ENCODE peak calls at places on chromosomes 6 and 20, in ten cellular contexts. S is GM13977; H is cardiac muscle cell; D is fibroblast of villous mesenchyme; B is CD8-positive, alpha-beta T cell; Z is esophagus muscularis mucosa; I is endothelial cell of umbilical vein; R is IMR-90; J is AG04450; O is colonic mucosa. N is an unnamed sample.

GRCh38 chr6:40164345-40164755 is 230.1 kb upstream of the MOCS1 start:
- DNase-seq in S (no peak), H (no peak), D (no peak), B (no peak), Z (no peak), I (no peak), R (no peak), J (no peak), O (no peak), N (no peak)

GRCh38 chr20:24761220-24762065 is 187.6 kb upstream of the CST7 start:
- DNase-seq in S (no peak), H (no peak), D (no peak), B (no peak), Z (no peak), I (no peak), R (no peak), J (no peak), O (no peak), N (peak)

GRCh38 chr6:146547889-146548288 is 4.3 kb downstream of the RAB32 start:
- DNase-seq in S (no peak), H (no peak), D (no peak), B (no peak), Z (no peak), I (no peak), R (no peak), J (no peak), O (no peak), N (no peak)

GRCh38 chr6:6557871-6558270 is 30.6 kb upstream of the LY86 start:
- DNase-seq in S (no peak), H (peak), D (no peak), B (no peak), Z (no peak), I (no peak), R (no peak), J (no peak), O (no peak), N (peak)

GRCh38 chr6:32666420-32667300 is at the start of gene HLA-DQB1:
- DNase-seq in S (peak), H (peak), D (peak), B (peak), Z (no peak), I (peak), R (no peak), J (no peak), O (peak), N (peak)

GRCh38 chr6:144566868-144567615 is 281.9 kb downstream of the UTRN start:
- DNase-seq in S (no peak), H (peak), D (no peak), B (no peak), Z (no peak), I (no peak), R (no peak), J (no peak), O (no peak), N (peak)

GRCh38 chr20:41900292-41900691 is 282.1 kb upstream of the CHD6 start:
- DNase-seq in S (no peak), H (no peak), D (no peak), B (no peak), Z (peak), I (no peak), R (no peak), J (no peak), O (no peak), N (no peak)

GRCh38 chr6:42243046-42243445 is 25.4 kb upstream of the MRPS10 start:
- DNase-seq in S (no peak), H (no peak), D (no peak), B (no peak), Z (no peak), I (peak), R (no peak), J (no peak), O (no peak), N (no peak)

GRCh38 chr6:51025082-51025777 is 206.6 kb downstream of the TFAP2B start:
- DNase-seq in S (no peak), H (no peak), D (no peak), B (no peak), Z (no peak), I (no peak), R (peak), J (no peak), O (no peak), N (peak)

DNA sequence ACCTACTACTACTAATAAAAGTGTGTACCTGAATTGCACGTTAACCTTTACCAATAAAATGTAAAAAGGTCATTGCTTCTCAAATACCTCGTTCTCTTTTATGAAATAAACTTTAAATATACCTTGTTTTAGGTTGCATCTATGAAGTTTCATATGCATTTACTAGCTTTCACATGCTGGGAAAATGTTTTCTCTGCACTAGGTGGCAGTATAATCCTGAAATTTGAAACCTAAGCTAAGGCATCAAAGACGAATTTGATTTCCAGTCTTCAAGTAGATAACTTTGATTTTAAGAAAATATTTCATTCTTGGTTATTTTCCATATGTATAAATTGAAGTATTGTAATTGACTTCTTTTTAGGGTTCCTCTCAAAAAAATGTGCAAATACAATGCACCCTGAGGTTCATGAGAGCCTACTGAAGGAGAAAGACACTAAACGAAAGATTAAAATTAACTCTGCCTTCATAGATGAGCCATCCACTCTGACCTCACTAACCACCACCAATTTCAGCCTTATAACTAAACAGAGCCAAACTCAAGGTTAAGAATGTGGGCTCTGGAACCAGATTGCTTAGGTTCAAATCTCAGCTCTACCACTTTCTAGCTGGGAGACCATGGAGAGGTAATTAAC is 7.3 kb upstream of the COL9A1 start:
- DNase-seq in S (no peak), H (peak), D (peak), B (no peak), Z (no peak), I (peak), R (peak), J (no peak), O (peak), N (peak)
- TF ChIP-seq CTCF in S (peak), H (peak), D (peak), B (peak), Z (peak), I (peak), R (peak), J (peak), O (peak), N (peak)

DNA sequence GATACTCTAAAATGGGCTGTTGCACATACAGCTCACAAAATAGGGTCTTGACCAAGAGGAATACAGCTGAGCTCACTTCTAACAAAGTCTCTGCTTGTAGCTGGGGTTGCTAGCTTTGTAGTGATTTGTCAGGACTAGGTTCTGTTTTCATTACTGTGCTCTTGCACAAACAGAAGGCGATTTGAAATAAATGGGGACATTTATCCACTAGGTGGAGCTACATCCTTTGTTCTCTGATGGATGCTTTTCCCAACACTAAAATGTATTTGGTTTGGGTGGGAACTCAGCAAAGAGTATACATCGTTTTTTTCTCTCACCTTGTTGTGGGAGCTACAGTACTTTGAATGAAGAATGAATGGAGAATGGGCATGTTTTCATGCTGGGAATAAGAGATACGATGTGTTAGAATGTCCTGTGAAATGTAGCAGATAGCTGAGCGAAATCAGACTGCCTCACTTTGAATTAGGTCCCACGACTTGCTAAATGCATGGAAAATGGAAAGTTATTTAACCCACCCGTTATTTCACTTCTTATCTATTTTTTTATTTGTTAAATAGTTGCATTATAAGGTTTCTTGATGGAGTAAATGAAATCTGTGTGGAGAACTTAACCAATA is 494.7 kb upstream of the MAP3K7 start:
- DNase-seq in S (peak), H (peak), D (peak), B (no peak), Z (no peak), I (peak), R (peak), J (peak), O (no peak), N (peak)
- TF ChIP-seq CTCF in S (peak), H (peak), D (peak), B (peak), Z (peak), I (peak), R (peak), J (peak), O (peak), N (peak)

DNA sequence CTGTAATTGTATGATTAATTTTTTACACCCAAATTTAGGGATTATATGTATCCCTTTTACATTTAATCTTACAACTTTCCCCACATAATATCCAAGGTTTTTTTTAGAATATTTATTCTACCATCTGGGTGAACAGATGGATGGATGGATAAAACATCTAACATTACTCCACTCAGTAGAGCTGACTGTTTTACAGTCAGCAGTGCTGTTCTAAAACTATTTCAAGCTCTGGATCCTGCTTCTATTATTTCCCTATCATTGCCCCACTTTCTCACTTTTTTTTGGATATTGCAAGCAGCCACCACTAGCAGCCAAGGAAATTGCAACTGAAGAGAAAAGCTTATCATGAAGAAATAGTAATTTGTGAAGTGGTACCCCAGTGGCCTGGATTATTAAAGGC is 173.7 kb downstream of the ARHGAP18 start:
- DNase-seq in S (no peak), H (no peak), D (no peak), B (no peak), Z (no peak), I (no peak), R (no peak), J (no peak), O (no peak), N (no peak)
- TF ChIP-seq CTCF in S (no peak), H (no peak), D (no peak), B (no peak), Z (no peak), I (no peak), R (no peak), J (no peak), O (no peak), N (no peak)

GRCh38 chr6:111644893-111645430 is 39.3 kb upstream of the TRAF3IP2 start:
- DNase-seq in S (no peak), H (no peak), D (no peak), B (no peak), Z (no peak), I (no peak), R (no peak), J (no peak), O (no peak), N (no peak)

GRCh38 chr6:111646942-111647341 is 41.3 kb upstream of the TRAF3IP2 start:
- DNase-seq in S (no peak), H (peak), D (peak), B (no peak), Z (no peak), I (no peak), R (peak), J (peak), O (no peak), N (peak)

GRCh38 chr6:111639266-111639665 is 33.6 kb upstream of the TRAF3IP2 start:
- DNase-seq in S (no peak), H (no peak), D (no peak), B (no peak), Z (no peak), I (no peak), R (no peak), J (no peak), O (no peak), N (no peak)

GRCh38 chr6:111646034-111646433 is 40.4 kb upstream of the TRAF3IP2 start:
- DNase-seq in S (no peak), H (no peak), D (no peak), B (no peak), Z (no peak), I (no peak), R (no peak), J (no peak), O (no peak), N (no peak)

DNA sequence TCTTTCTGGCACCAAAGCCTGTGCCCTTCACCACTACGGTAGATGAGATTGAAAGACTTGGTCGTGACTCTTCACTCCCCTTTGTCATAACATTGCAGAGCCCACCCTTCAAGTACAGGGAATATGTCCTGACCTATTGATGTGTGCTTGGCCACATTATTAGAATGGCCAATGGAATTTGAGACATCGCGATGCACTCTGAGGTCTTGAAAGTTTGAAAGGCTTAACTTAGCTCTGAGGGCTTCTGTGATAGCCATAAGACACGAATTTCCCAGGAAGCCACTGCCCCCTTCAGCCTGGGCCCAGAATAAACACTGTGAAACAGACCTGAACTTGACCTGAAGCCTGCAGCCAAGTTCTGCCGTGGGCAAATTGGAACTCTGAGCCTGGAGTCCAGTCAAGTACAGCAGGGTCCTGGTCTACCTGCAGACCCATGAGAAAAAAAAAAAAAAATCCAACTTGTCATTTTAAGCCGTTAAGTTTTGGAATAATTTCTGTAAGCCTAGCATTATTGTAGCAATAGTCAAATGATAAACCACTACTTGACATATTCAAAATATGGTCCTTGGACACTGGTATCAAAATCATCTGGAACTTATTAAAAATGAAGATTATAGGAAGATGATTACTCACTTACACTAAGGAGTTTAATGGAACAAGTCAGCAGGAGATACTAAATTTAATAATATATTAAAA is 36.9 kb upstream of the TRAF3IP2 start:
- DNase-seq in S (peak), H (peak), D (peak), B (no peak), Z (no peak), I (peak), R (peak), J (peak), O (peak), N (peak)
- TF ChIP-seq CTCF in S (peak), H (peak), D (peak), B (no peak), Z (peak), I (peak), R (peak), J (peak), O (peak), N (peak)

DNA sequence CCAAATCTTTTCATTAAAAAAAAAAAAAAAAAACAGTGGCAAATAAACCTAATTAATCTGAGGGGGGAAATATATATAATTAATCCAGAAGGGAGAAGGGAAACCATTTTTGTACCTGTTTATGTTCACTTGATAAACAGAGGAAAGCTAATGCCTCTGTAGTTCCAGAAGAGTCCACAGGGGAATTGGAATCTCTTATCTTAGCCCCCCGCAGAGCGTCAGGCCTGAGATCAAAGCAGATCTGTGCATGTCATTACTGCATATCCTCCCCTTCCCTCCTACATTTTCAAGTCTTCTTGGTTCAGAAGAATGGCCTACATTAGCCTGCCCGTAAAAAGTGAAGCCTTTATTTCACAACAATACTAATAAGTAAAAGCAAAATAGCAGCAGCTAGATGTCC is 157.2 kb downstream of the PTPRT start:
- DNase-seq in S (no peak), H (no peak), D (no peak), B (no peak), Z (no peak), I (no peak), R (no peak), J (no peak), O (no peak), N (no peak)
- TF ChIP-seq CTCF in S (no peak), H (no peak), D (no peak), B (no peak), Z (no peak), I (no peak), R (no peak), J (no peak), O (no peak), N (no peak)

GRCh38 chr6:31573239-31574105 is 1.4 kb downstream of the LTA start:
- DNase-seq in S (no peak), H (no peak), D (no peak), B (no peak), Z (no peak), I (no peak), R (no peak), J (no peak), O (no peak), N (no peak)

GRCh38 chr6:31572041-31572911 is at the start of gene LTA:
- DNase-seq in S (no peak), H (no peak), D (no peak), B (peak), Z (no peak), I (no peak), R (no peak), J (no peak), O (no peak), N (no peak)

GRCh38 chr6:31575335-31575901 is at the start of gene TNF:
- DNase-seq in S (peak), H (no peak), D (peak), B (peak), Z (no peak), I (no peak), R (no peak), J (no peak), O (peak), N (peak)

GRCh38 chr6:31575952-31576684 is 753 bp downstream of the TNF start:
- DNase-seq in S (no peak), H (no peak), D (no peak), B (no peak), Z (no peak), I (no peak), R (no peak), J (no peak), O (no peak), N (no peak)

GRCh38 chr6:31574106-31575061 is 981 bp upstream of the TNF start:
- DNase-seq in S (no peak), H (no peak), D (no peak), B (no peak), Z (no peak), I (no peak), R (no peak), J (no peak), O (no peak), N (no peak)
- TF ChIP-seq CTCF in S (peak), H (no peak), D (no peak), B (no peak), Z (no peak), I (no peak), R (no peak), J (no peak), O (no peak), N (no peak)

GRCh38 chr6:130322673-130323268 is 43.0 kb upstream of the TMEM200A start:
- DNase-seq in S (peak), H (peak), D (peak), B (peak), Z (no peak), I (peak), R (peak), J (peak), O (peak), N (peak)

GRCh38 chr6:130326496-130326895 is 39.3 kb upstream of the TMEM200A start:
- DNase-seq in S (no peak), H (no peak), D (peak), B (no peak), Z (no peak), I (no peak), R (no peak), J (no peak), O (no peak), N (no peak)

GRCh38 chr6:130320908-130321307 is 44.9 kb upstream of the TMEM200A start:
- DNase-seq in S (no peak), H (no peak), D (no peak), B (no peak), Z (no peak), I (no peak), R (peak), J (no peak), O (no peak), N (peak)

GRCh38 chr6:130324657-130325056 is 41.2 kb upstream of the TMEM200A start:
- DNase-seq in S (no peak), H (peak), D (peak), B (no peak), Z (no peak), I (no peak), R (peak), J (peak), O (no peak), N (peak)
- TF ChIP-seq CTCF in S (no peak), H (no peak), D (no peak), B (no peak), Z (no peak), I (no peak), R (no peak), J (no peak), O (no peak), N (no peak)

N was measured in bronchial epithelial cell.